ENCODE peak calls at places on chromosomes 6 and 20, in eight cellular contexts. U, T, A, J, G, C, S and P are unnamed samples.

GRCh38 chr6:41132254-41132653 is 21.9 kb downstream of the TREML1 start:
- DNase-seq in U (no peak), T (no peak), A (no peak), J (no peak), G (no peak), C (no peak), S (no peak), P (no peak)

GRCh38 chr6:1636971-1637871 is 27.5 kb downstream of the FOXC1 start:
- DNase-seq in U (no peak), T (no peak), A (no peak), J (peak), G (no peak), C (no peak), S (no peak), P (no peak)

GRCh38 chr20:64222273-64222672 is 33.3 kb upstream of the PCMTD2 start:
- DNase-seq in U (peak), T (no peak), A (no peak), J (peak), G (no peak), C (peak), S (no peak), P (no peak)

GRCh38 chr20:62653373-62653772 is 11.1 kb downstream of the SLCO4A1 start:
- DNase-seq in U (no peak), T (no peak), A (no peak), J (no peak), G (no peak), C (no peak), S (no peak), P (no peak)

GRCh38 chr6:7262037-7262461 is 51.0 kb downstream of the SSR1 start:
- DNase-seq in U (peak), T (no peak), A (peak), J (no peak), G (no peak), C (no peak), S (peak), P (no peak)

GRCh38 chr6:158861686-158862381 is 42.7 kb upstream of the EZR start:
- DNase-seq in U (no peak), T (no peak), A (no peak), J (peak), G (no peak), C (no peak), S (no peak), P (no peak)

GRCh38 chr20:57205625-57206219 is 60.7 kb downstream of the BMP7 start:
- DNase-seq in U (no peak), T (peak), A (no peak), J (peak), G (no peak), C (peak), S (no peak), P (no peak)

GRCh38 chr6:40356242-40356910 is 230.8 kb downstream of the LRFN2 start:
- DNase-seq in U (no peak), T (no peak), A (no peak), J (peak), G (no peak), C (peak), S (no peak), P (peak)

GRCh38 chr6:42195415-42195814 is 659 bp upstream of the GUCA1B start:
- DNase-seq in U (no peak), T (no peak), A (no peak), J (no peak), G (no peak), C (no peak), S (no peak), P (no peak)

GRCh38 chr20:2696646-2697045 is 4.1 kb downstream of the EBF4 start:
- DNase-seq in U (no peak), T (no peak), A (no peak), J (no peak), G (no peak), C (no peak), S (no peak), P (no peak)

GRCh38 chr20:46348972-46349741 is 40.9 kb upstream of the CDH22 start:
- DNase-seq in U (no peak), T (no peak), A (no peak), J (peak), G (peak), C (peak), S (no peak), P (no peak)

GRCh38 chr20:61951695-61952533 is 113.8 kb downstream of the TAF4 start:
- DNase-seq in U (peak), T (no peak), A (peak), J (no peak), G (no peak), C (peak), S (peak), P (no peak)

GRCh38 chr6:89797317-89797716 is 22.3 kb downstream of the MDN1 start:
- DNase-seq in U (no peak), T (no peak), A (no peak), J (no peak), G (no peak), C (peak), S (peak), P (no peak)

GRCh38 chr20:8330785-8331699 is 199.0 kb downstream of the PLCB1 start:
- DNase-seq in U (no peak), T (no peak), A (no peak), J (peak), G (no peak), C (no peak), S (no peak), P (no peak)

GRCh38 chr6:168047841-168048723 is 30.9 kb downstream of the FRMD1 start:
- DNase-seq in U (no peak), T (no peak), A (no peak), J (no peak), G (no peak), C (no peak), S (no peak), P (no peak)

GRCh38 chr6:31446481-31446880 is 43.1 kb downstream of the MICA start:
- DNase-seq in U (no peak), T (no peak), A (no peak), J (peak), G (no peak), C (peak), S (no peak), P (peak)

GRCh38 chr20:25061103-25061799 is 3.3 kb upstream of the ACSS1 start:
- DNase-seq in U (no peak), T (no peak), A (peak), J (no peak), G (no peak), C (no peak), S (peak), P (no peak)

GRCh38 chr6:3230275-3231212 is 3.1 kb upstream of the TUBB2B start:
- DNase-seq in U (no peak), T (no peak), A (no peak), J (no peak), G (no peak), C (peak), S (no peak), P (no peak)

GRCh38 chr20:47318596-47319516 is 37.6 kb downstream of the ZMYND8 start:
- DNase-seq in U (peak), T (no peak), A (peak), J (peak), G (peak), C (peak), S (peak), P (peak)

GRCh38 chr20:10508468-10509251 is 73.6 kb downstream of the SLX4IP start:
- DNase-seq in U (no peak), T (no peak), A (no peak), J (no peak), G (peak), C (peak), S (no peak), P (no peak)

GRCh38 chr6:166515072-166515810 is 71.2 kb downstream of the RAMACL start:
- DNase-seq in U (no peak), T (peak), A (no peak), J (peak), G (no peak), C (peak), S (no peak), P (no peak)

GRCh38 chr6:28474441-28475219 is 31.3 kb upstream of the ZSCAN23 start:
- DNase-seq in U (no peak), T (peak), A (no peak), J (peak), G (no peak), C (peak), S (no peak), P (no peak)

GRCh38 chr6:156562019-156562418 is 215.2 kb upstream of the ARID1B start:
- DNase-seq in U (no peak), T (no peak), A (no peak), J (no peak), G (no peak), C (no peak), S (no peak), P (no peak)

GRCh38 chr6:110400208-110400607 is 15.2 kb downstream of the DDO start:
- DNase-seq in U (no peak), T (no peak), A (no peak), J (no peak), G (peak), C (no peak), S (no peak), P (no peak)
- H3K4me3 ChIP-seq in U (peak), T (no peak), A (peak), J (peak), G (peak), C (peak), S (peak), P (peak)

DNA sequence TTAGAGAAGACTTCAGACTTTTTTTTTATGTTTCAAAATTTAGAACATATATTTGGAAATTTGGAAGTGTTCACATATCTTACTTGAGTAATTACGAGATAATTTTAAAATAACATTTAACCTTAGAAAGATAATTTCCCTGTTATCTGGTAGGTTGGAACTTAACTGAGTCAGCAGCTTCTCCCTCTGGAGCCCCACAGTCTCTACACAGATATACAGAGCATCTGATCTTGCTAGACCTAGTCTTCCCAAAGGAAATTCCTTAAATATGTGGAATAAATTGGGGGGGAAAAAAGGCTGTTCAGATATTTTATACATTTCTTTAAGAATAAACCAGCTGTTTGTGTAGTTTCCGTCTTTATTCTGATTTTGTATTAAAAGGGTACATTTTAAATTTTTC is 48.6 kb downstream of the TSPYL4 start:
- DNase-seq in U (no peak), T (no peak), A (no peak), J (no peak), G (no peak), C (no peak), S (no peak), P (no peak)
- H3K4me3 ChIP-seq in U (no peak), T (no peak), A (no peak), J (no peak), G (no peak), C (no peak), S (no peak), P (no peak)

GRCh38 chr20:58511861-58512260 is 3.3 kb downstream of the APCDD1L start:
- DNase-seq in U (no peak), T (no peak), A (no peak), J (no peak), G (no peak), C (peak), S (no peak), P (no peak)

GRCh38 chr20:58514321-58515239 is 619 bp downstream of the APCDD1L start:
- DNase-seq in U (no peak), T (no peak), A (no peak), J (no peak), G (no peak), C (peak), S (no peak), P (no peak)

GRCh38 chr20:58513580-58514285 is 1.5 kb downstream of the APCDD1L start:
- DNase-seq in U (no peak), T (no peak), A (no peak), J (no peak), G (no peak), C (no peak), S (no peak), P (no peak)

GRCh38 chr20:58511364-58511763 is 3.8 kb downstream of the APCDD1L start:
- DNase-seq in U (no peak), T (no peak), A (no peak), J (peak), G (no peak), C (peak), S (no peak), P (peak)

DNA sequence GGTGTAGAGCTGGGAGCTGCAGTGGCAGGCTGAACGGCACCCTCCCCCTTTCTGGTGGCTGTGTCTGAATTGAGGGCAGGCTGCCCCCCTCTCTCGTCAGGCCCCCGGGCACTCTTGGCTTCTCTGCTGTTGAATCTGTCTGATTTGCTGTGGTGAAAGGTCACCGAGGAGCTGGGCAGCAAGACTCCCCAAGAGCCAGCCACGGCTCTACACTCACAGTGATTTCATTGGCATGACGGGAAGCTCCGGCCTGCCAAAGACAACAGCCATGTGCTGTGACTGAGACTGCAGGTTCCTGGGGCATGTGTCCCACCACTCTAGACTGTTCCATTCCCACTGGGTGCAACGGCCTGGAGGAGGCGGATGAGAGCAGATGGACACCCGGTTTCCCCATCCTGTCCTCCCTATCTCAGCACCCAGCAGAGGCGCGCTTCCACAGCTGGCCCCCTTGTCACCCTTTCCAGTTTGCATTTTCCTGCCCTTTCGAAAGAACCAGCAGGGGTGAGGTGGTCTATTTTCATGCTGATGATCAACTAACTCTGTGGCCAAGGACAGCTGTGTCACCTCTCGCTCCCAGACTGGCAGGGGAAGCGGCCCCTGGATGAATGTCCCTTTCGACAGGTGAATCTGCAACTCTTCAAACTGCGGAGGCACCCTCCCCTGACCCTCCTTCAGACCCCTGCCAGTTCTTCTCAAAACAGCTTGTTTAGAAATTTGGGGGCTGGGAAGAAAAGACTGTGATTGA is 2.2 kb downstream of the APCDD1L start:
- DNase-seq in U (no peak), T (no peak), A (no peak), J (no peak), G (no peak), C (no peak), S (no peak), P (no peak)
- H3K4me3 ChIP-seq in U (no peak), T (no peak), A (no peak), J (no peak), G (no peak), C (no peak), S (no peak), P (no peak)

GRCh38 chr20:32203556-32204484 is 3.7 kb downstream of the PLAGL2 start:
- DNase-seq in U (no peak), T (no peak), A (no peak), J (peak), G (peak), C (no peak), S (no peak), P (no peak)
- H3K4me3 ChIP-seq in U (no peak), T (no peak), A (no peak), J (no peak), G (no peak), C (no peak), S (peak), P (no peak)

DNA sequence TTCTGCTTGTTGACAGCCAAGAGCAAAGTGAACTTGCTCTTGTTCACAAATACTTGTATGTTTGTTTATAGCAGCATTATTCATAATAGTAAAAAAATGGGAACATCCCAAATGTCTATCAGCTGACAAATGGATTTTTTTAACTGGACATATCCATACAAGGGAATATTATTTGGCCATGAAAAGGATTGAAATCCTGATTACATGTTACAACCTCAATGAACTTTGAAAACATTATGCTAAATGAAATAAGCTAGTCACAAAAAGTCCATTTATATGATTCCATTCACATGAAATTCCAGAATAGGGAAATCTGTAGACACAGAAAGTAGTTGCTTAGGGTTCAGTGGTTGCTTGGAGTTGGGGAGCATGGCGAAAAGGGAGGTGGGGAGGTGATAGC is 28.4 kb upstream of the BAG2 start:
- DNase-seq in U (no peak), T (no peak), A (no peak), J (no peak), G (no peak), C (no peak), S (no peak), P (no peak)
- H3K4me3 ChIP-seq in U (no peak), T (no peak), A (no peak), J (no peak), G (no peak), C (no peak), S (no peak), P (no peak)

GRCh38 chr20:35616465-35617396 is 1.1 kb downstream of the SPAG4 start:
- DNase-seq in U (peak), T (peak), A (peak), J (peak), G (peak), C (peak), S (peak), P (no peak)

GRCh38 chr20:35617397-35618031 is 1.9 kb downstream of the SPAG4 start:
- DNase-seq in U (peak), T (no peak), A (peak), J (peak), G (peak), C (peak), S (peak), P (no peak)

GRCh38 chr20:35619196-35620095 is 3.8 kb downstream of the SPAG4 start:
- DNase-seq in U (peak), T (peak), A (peak), J (peak), G (peak), C (peak), S (peak), P (peak)

GRCh38 chr20:35618372-35619131 is 2.9 kb downstream of the SPAG4 start:
- DNase-seq in U (peak), T (no peak), A (no peak), J (peak), G (peak), C (peak), S (no peak), P (no peak)

GRCh38 chr20:35618032-35618371 is 2.4 kb downstream of the SPAG4 start:
- DNase-seq in U (peak), T (no peak), A (no peak), J (no peak), G (peak), C (no peak), S (no peak), P (no peak)
- H3K4me3 ChIP-seq in U (no peak), T (no peak), A (no peak), J (peak), G (no peak), C (peak), S (peak), P (peak)

GRCh38 chr6:125922322-125922860 is 34.2 kb upstream of the HINT3 start:
- DNase-seq in U (no peak), T (no peak), A (no peak), J (no peak), G (no peak), C (no peak), S (no peak), P (no peak)

GRCh38 chr6:125919618-125920017 is 37.0 kb upstream of the HINT3 start:
- DNase-seq in U (no peak), T (no peak), A (no peak), J (peak), G (no peak), C (no peak), S (no peak), P (no peak)

GRCh38 chr6:125923371-125923877 is 33.1 kb upstream of the HINT3 start:
- DNase-seq in U (no peak), T (no peak), A (no peak), J (no peak), G (no peak), C (no peak), S (no peak), P (no peak)

GRCh38 chr6:125918230-125918629 is 38.3 kb upstream of the HINT3 start:
- DNase-seq in U (no peak), T (no peak), A (no peak), J (no peak), G (no peak), C (no peak), S (no peak), P (no peak)

GRCh38 chr6:125918681-125919566 is 37.6 kb upstream of the HINT3 start:
- DNase-seq in U (peak), T (peak), A (no peak), J (peak), G (peak), C (peak), S (peak), P (no peak)
- H3K4me3 ChIP-seq in U (peak), T (peak), A (peak), J (peak), G (no peak), C (peak), S (peak), P (peak)